ENCODE peak calls at places on chromosomes 13 and 19, in four cellular contexts. A is choroid plexus epithelial cell; V is stimulated activated CD8-positive, alpha-beta memory T cell treated with anti-CD3 and anti-CD28 coated beads, Interleukin-2, amount 100 ng/mL, for 1 hour; J is M059J. H is an unnamed sample.
A peak's percentile ranks its signal among the peaks of the same experiment; 100 is the strongest.

GRCh38 chr19:44662686-44663085 is 8.6 kb upstream of the CEACAM19 start:
- DNase-seq in A (peak; percentile 26), V (no peak), J (peak; percentile 87), H (no peak)

GRCh38 chr19:4653793-4654436 is 14.6 kb downstream of the TNFAIP8L1 start:
- DNase-seq in A (no peak), V (no peak), J (no peak), H (no peak)

GRCh38 chr13:49356224-49356623 is 87.6 kb downstream of the CAB39L start:
- DNase-seq in A (peak; percentile 92), V (no peak), J (peak; percentile 84), H (peak; percentile 52)

GRCh38 chr19:55255618-55256423 is 3.0 kb downstream of the PPP6R1 start:
- DNase-seq in A (no peak), V (no peak), J (peak; percentile 49), H (peak; percentile 69)

GRCh38 chr13:45289936-45290563 is 50.9 kb downstream of the TPT1 start:
- DNase-seq in A (no peak), V (no peak), J (no peak), H (no peak)

GRCh38 chr19:7377196-7377595 is 28.5 kb downstream of the ARHGEF18 start:
- DNase-seq in A (no peak), V (no peak), J (no peak), H (no peak)

GRCh38 chr13:110442946-110443632 is 118.4 kb downstream of the RAB20 start:
- DNase-seq in A (peak; percentile 72), V (no peak), J (peak; percentile 44), H (peak; percentile 57)

GRCh38 chr19:1247747-1248453 is 483 bp upstream of the MIDN start:
- DNase-seq in A (peak; percentile 51), V (no peak), J (peak; percentile 89), H (no peak)

GRCh38 chr13:89923731-89924130 is 1423.8 kb upstream of the MIR17HG start:
- DNase-seq in A (peak; percentile 76), V (no peak), J (peak; percentile 8), H (peak; percentile 64)

GRCh38 chr13:41061075-41061913 is at the start of gene WBP4:
- DNase-seq in A (peak; percentile 96), V (peak; percentile 56), J (peak; percentile 92), H (peak; percentile 97)

H was measured in mammary epithelial cell.